ENCODE peak calls at places on chromosomes 11 and 22, in nine cellular contexts. G is GM12892; R is dorsolateral prefrontal cortex; I is ACHN; C is right atrium auricular region; E is stimulated activated CD4-positive, alpha-beta T cell treated with anti-CD3 and anti-CD28 coated beads, Interleukin-12 subunit alpha, Interleukin-12 subunit beta, amount 100 ng/mL, for 24 hours; F is aorta; B is endothelial cell; A is activated CD8-positive, alpha-beta memory T cell treated with anti-CD3 and anti-CD28 coated beads for 4 hours. Y is an unnamed sample.

GRCh38 chr11:134532921-134533421 is 120.9 kb upstream of the B3GAT1 start:
- DNase-seq in E (no peak), G (no peak), A (no peak), C (no peak), I (no peak), R (no peak), B (no peak), F (no peak), Y (no peak)

GRCh38 chr11:106306942-106307341 is 229.5 kb downstream of the AASDHPPT start:
- DNase-seq in G (no peak), B (no peak), E (no peak), A (no peak), F (no peak), I (peak; percentile 32), C (no peak), R (no peak), Y (no peak)

GRCh38 chr22:41445171-41446056 is 1.2 kb downstream of the TOB2 start:
- DNase-seq in A (no peak), F (peak; percentile 54), R (no peak), C (no peak), I (peak; percentile 19), G (no peak), E (peak; percentile 16), B (peak; percentile 10), Y (no peak)

GRCh38 chr11:68302256-68303054 is 9.9 kb upstream of the LRP5 start:
- DNase-seq in A (no peak), C (no peak), E (no peak), F (peak; percentile 41), G (no peak), B (no peak), I (peak; percentile 57), R (no peak), Y (peak; percentile 20)

GRCh38 chr22:45565171-45565570 is 62.5 kb downstream of the FBLN1 start:
- DNase-seq in C (no peak), E (no peak), F (no peak), B (no peak), I (no peak), G (no peak), A (no peak), R (no peak), Y (no peak)

GRCh38 chr11:22467741-22468140 is 129.6 kb downstream of the SLC17A6 start:
- DNase-seq in G (no peak), C (no peak), I (no peak), F (no peak), B (no peak), E (no peak), R (no peak), A (no peak), Y (no peak)

GRCh38 chr22:34850010-34850409 is 215.9 kb upstream of the ISX start:
- DNase-seq in B (no peak), F (no peak), C (no peak), I (no peak), G (no peak), R (no peak), E (no peak), A (no peak), Y (no peak)

GRCh38 chr11:67027483-67027930 is 4.6 kb downstream of the SYT12 start:
- DNase-seq in G (no peak), R (no peak), I (no peak), E (no peak), A (no peak), C (no peak), F (no peak), B (no peak), Y (no peak)

GRCh38 chr11:34860034-34860433 is 56.1 kb downstream of the APIP start:
- DNase-seq in R (no peak), B (no peak), G (no peak), E (no peak), C (no peak), I (no peak), A (no peak), F (no peak), Y (no peak)

GRCh38 chr22:45818130-45819085 is 146.8 kb downstream of the ATXN10 start:
- DNase-seq in A (no peak), G (no peak), B (no peak), I (no peak), C (no peak), F (no peak), R (no peak), E (no peak), Y (peak; percentile 59)

GRCh38 chr11:124277809-124278208 is 21.6 kb downstream of the OR8G5 start:
- DNase-seq in R (no peak), E (no peak), B (no peak), A (no peak), I (no peak), F (no peak), G (no peak), C (no peak), Y (peak; percentile 10)

GRCh38 chr11:46380340-46381045 is 976 bp upstream of the MDK start:
- DNase-seq in E (peak; percentile 63), C (peak; percentile 74), B (peak; percentile 75), R (no peak), I (peak; percentile 51), A (peak; percentile 30), G (peak; percentile 71), F (peak; percentile 82), Y (peak; percentile 93)

GRCh38 chr11:93850585-93851018 is at the start of gene VSTM5:
- DNase-seq in R (no peak), C (no peak), G (no peak), E (no peak), B (no peak), I (no peak), A (no peak), F (no peak), Y (no peak)

GRCh38 chr11:15901046-15901445 is 455.3 kb downstream of the SOX6 start:
- DNase-seq in F (no peak), A (no peak), B (no peak), I (no peak), C (no peak), G (no peak), R (no peak), E (no peak), Y (peak; percentile 68)